ENCODE peak calls at places on chromosomes 5 and 9, in ten cellular contexts. X is heart right ventricle; U is IMR-90; S is effector memory CD4-positive, alpha-beta T cell; Z is H1; Q is psoas muscle; L is fibroblast of pulmonary artery; B is mucosa of descending colon; F is heart left ventricle; O is breast epithelium. Y is an unnamed sample.

GRCh38 chr9:121861501-121862180 is 210.2 kb downstream of the DAB2IP start:
- DNase-seq in S (no peak), U (no peak), L (no peak), Q (peak), F (peak), Z (no peak), O (no peak), B (no peak), X (peak), Y (no peak)

GRCh38 chr5:149719666-149720065 is 10.4 kb upstream of the PPARGC1B start:
- DNase-seq in B (no peak), F (no peak), U (no peak), L (peak), Q (no peak), X (no peak), Z (no peak), O (no peak), S (no peak), Y (no peak)

GRCh38 chr9:114285166-114285867 is 37.6 kb upstream of the ORM1 start:
- DNase-seq in L (peak), F (peak), S (no peak), O (peak), Q (peak), Z (no peak), B (peak), U (peak), X (no peak), Y (peak)

GRCh38 chr9:35814106-35814840 is 569 bp downstream of the HINT2 start:
- DNase-seq in S (no peak), Z (no peak), X (peak), F (peak), Q (peak), L (peak), B (peak), U (peak), O (peak), Y (peak)

GRCh38 chr5:100444961-100445360 is 90.2 kb upstream of the FAM174A start:
- DNase-seq in Q (no peak), Z (no peak), S (no peak), O (no peak), B (no peak), X (no peak), U (peak), L (no peak), F (no peak), Y (no peak)

GRCh38 chr5:106454050-106454449 is 1216.7 kb downstream of the EFNA5 start:
- DNase-seq in X (no peak), U (no peak), Q (no peak), O (no peak), Z (no peak), L (no peak), S (no peak), F (no peak), B (no peak), Y (no peak)

GRCh38 chr9:72139233-72139632 is 10.0 kb upstream of the GDA start:
- DNase-seq in S (no peak), O (no peak), L (no peak), Q (no peak), U (no peak), F (no peak), B (no peak), Z (no peak), X (no peak), Y (no peak)

GRCh38 chr5:143315214-143315613 is 88.3 kb downstream of the NR3C1 start:
- DNase-seq in X (no peak), S (no peak), B (no peak), F (no peak), U (no peak), Z (no peak), O (no peak), L (no peak), Q (no peak), Y (no peak)

GRCh38 chr5:2721739-2722138 is 29.7 kb downstream of the IRX2 start:
- DNase-seq in L (no peak), X (no peak), O (no peak), Z (no peak), S (no peak), B (no peak), Q (no peak), U (no peak), F (no peak), Y (no peak)

GRCh38 chr5:115170924-115171510 is 1.3 kb upstream of the TRIM36 start:
- DNase-seq in Z (no peak), B (no peak), X (no peak), U (no peak), F (no peak), L (no peak), O (no peak), Q (no peak), S (no peak), Y (no peak)

DNA sequence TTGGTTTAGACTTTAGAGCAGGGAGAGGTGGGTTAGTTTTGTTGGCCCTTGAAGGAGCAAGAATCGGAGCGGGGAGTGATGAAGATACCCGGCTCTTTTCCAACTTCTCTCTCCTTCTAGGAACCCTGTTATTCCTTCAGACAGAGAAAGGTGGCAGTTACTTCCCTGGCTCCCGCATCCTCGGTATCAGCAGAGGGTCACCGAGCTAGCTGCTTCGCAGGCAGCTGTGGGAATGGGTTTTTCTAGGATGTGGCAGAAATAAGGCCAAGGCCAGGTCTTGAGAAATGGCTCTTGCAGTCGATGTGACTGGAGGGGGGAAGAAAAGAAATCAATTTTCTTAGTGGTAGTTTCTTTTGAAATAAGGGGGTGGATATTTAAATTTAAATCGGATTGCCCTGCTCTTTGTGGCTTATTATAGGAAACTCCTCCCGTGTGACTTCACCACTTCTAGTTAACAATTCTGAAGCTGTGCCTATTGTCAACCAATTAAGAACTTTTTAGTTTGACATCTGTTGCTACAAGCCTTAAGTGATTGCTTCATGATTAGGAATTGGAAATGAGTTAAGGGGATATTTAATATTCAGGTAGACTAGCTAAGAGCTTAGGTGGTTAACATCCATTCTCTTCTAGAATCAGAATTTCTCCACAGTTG is 1.4 kb downstream of the SAP30L start:
- DNase-seq in O (no peak), Z (no peak), Q (no peak), B (no peak), L (no peak), X (no peak), F (no peak), S (no peak), U (no peak), Y (no peak)
- H3K4me3 ChIP-seq in O (peak), Z (peak), Q (peak), B (no peak), L (peak), X (peak), F (peak), S (peak), U (peak), Y (peak)

GRCh38 chr9:14316574-14317304 is 2.8 kb upstream of the NFIB start:
- DNase-seq in Z (no peak), U (no peak), X (no peak), F (no peak), B (no peak), L (no peak), Q (no peak), O (no peak), S (no peak), Y (no peak)

GRCh38 chr9:14314424-14314928 is 535 bp upstream of the NFIB start:
- DNase-seq in X (peak), Q (peak), F (peak), B (peak), L (peak), Z (no peak), S (no peak), U (peak), O (peak), Y (peak)

GRCh38 chr9:14317667-14318255 is 3.8 kb upstream of the NFIB start:
- DNase-seq in O (no peak), X (no peak), S (no peak), F (no peak), Z (no peak), L (no peak), Q (no peak), B (no peak), U (no peak), Y (no peak)

GRCh38 chr9:14314929-14315753 is 1.2 kb upstream of the NFIB start:
- DNase-seq in O (peak), U (peak), F (peak), B (peak), X (peak), Z (no peak), S (no peak), Q (peak), L (peak), Y (peak)

GRCh38 chr9:14315754-14316573 is 2.0 kb upstream of the NFIB start:
- DNase-seq in F (peak), X (peak), O (no peak), L (peak), Z (no peak), U (no peak), Q (peak), S (no peak), B (peak), Y (peak)
- H3K4me3 ChIP-seq in F (peak), X (peak), O (peak), L (peak), Z (peak), U (peak), Q (peak), S (peak), B (no peak), Y (peak)

GRCh38 chr5:79133657-79134451 is 22.2 kb downstream of the BHMT start:
- DNase-seq in S (peak), O (peak), L (peak), F (peak), U (peak), Z (peak), Q (peak), X (peak), B (no peak), Y (no peak)
- H3K4me3 ChIP-seq in S (no peak), O (peak), L (peak), F (peak), U (peak), Z (peak), Q (peak), X (peak), B (no peak), Y (no peak)

GRCh38 chr5:51378415-51378777 is 4.9 kb upstream of the ISL1 start:
- DNase-seq in O (no peak), U (no peak), B (no peak), Z (no peak), F (no peak), X (no peak), S (no peak), Q (no peak), L (no peak), Y (no peak)
- H3K4me3 ChIP-seq in O (peak), U (no peak), B (no peak), Z (peak), F (no peak), X (peak), S (no peak), Q (peak), L (no peak), Y (no peak)

DNA sequence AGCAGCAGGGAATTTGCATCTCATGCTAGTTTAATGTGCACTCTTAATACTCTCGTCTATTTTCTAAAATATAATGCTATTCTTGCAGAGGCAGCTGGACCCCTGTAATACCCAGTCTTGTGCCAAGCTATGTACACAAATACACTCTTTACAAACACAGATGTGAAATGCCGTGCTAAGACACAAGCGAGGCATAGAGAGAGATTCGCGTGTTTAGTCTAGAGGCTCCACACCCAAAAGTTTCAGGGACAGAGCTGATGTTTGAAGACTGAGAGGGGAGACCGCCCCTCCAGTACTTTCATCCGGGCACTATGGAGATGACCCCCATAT is 1.2 kb downstream of the DPYSL3 start:
- DNase-seq in U (peak), O (no peak), B (no peak), F (no peak), Q (no peak), S (no peak), L (no peak), Z (no peak), X (no peak), Y (no peak)
- H3K4me3 ChIP-seq in U (peak), O (peak), B (no peak), F (peak), Q (peak), S (no peak), L (peak), Z (peak), X (peak), Y (no peak)

GRCh38 chr9:95513722-95514121 is 3.0 kb downstream of the PTCH1 start:
- DNase-seq in S (no peak), Q (no peak), X (no peak), L (no peak), B (no peak), O (no peak), U (no peak), F (no peak), Z (no peak), Y (no peak)

GRCh38 chr9:95514402-95514801 is 2.4 kb downstream of the PTCH1 start:
- DNase-seq in X (no peak), L (no peak), U (no peak), F (no peak), Q (no peak), Z (no peak), B (no peak), S (no peak), O (no peak), Y (no peak)

GRCh38 chr9:95511232-95511951 is 5.4 kb downstream of the PTCH1 start:
- DNase-seq in U (peak), X (no peak), Z (no peak), O (peak), S (no peak), B (no peak), Q (no peak), L (peak), F (peak), Y (no peak)

GRCh38 chr9:95511952-95512750 is 4.6 kb downstream of the PTCH1 start:
- DNase-seq in Q (no peak), F (no peak), Z (peak), B (no peak), U (no peak), O (no peak), S (no peak), L (peak), X (no peak), Y (no peak)

GRCh38 chr9:95512751-95513120 is 4.0 kb downstream of the PTCH1 start:
- DNase-seq in S (no peak), Z (no peak), F (no peak), O (no peak), L (peak), Q (no peak), X (no peak), B (no peak), U (no peak), Y (no peak)
- H3K4me3 ChIP-seq in S (no peak), Z (peak), F (no peak), O (no peak), L (no peak), Q (no peak), X (no peak), B (no peak), U (peak), Y (no peak)

GRCh38 chr5:123810911-123811310 is 298.9 kb downstream of the CSNK1G3 start:
- DNase-seq in X (no peak), F (no peak), B (no peak), U (no peak), S (no peak), O (no peak), Q (no peak), Z (no peak), L (no peak), Y (no peak)
- H3K4me3 ChIP-seq in X (no peak), F (no peak), B (no peak), U (no peak), S (no peak), O (no peak), Q (no peak), Z (no peak), L (no peak), Y (no peak)

DNA sequence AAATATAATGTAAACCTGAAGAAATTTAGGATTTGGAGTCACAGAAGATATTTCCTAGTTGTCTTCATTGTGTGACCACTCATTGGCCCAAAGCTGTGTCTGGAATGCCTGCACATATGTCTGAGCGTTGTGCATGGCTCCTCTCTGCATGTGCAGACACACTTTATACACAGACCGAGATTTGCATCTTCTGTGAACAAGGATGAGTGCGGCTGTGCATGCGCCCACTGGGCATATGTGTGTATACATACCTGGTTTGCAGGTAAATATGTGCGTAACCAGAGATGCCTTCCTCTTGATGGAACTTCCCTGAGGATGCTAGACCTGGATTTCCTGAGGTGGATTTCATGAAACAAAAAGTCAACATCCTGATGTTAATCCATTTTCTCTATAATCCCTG is 19.1 kb downstream of the PHF2 start:
- DNase-seq in Z (no peak), L (no peak), Q (no peak), B (no peak), F (no peak), U (no peak), O (no peak), X (no peak), S (no peak), Y (no peak)
- H3K4me3 ChIP-seq in Z (no peak), L (no peak), Q (no peak), B (no peak), F (no peak), U (no peak), O (no peak), X (no peak), S (no peak), Y (no peak)

DNA sequence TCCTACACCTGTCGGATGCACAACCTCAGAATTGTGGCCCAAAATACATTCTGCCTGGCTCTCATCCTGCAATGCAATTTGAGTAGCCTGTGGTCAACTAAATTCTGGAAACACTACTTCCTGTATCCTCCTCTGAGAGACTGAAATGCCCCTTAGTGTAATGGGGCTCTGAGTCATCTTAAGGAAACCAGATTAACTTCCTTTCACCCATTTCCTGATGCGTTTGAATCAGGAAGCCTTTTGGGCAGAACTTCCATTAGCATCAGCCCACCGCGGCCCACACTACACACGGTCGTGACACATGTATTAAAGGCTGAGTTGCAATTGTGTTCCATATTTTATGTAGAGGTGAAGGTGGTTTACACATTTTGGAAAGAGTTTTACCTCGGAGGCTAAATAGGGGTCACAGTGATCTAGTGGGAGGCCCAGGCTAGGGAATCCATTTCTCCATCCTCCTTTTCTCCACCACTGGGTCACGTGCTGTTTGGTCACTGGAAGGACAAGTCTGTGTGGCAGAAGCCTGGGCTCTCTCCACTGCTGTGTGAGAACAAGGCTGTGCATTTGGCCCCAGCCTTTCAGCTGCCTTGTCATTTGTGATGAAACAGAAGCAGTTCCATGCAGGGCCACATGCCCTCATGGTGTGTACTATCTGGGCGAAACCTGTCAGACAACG is 55.9 kb downstream of the DAP start:
- DNase-seq in L (peak), Q (no peak), O (no peak), S (no peak), F (no peak), B (no peak), X (no peak), U (peak), Z (no peak), Y (no peak)
- H3K4me3 ChIP-seq in L (no peak), Q (no peak), O (no peak), S (no peak), F (no peak), B (no peak), X (no peak), U (no peak), Z (no peak), Y (no peak)

Y was measured in pancreas.